ENCODE peak calls at places on chromosome 2, in eight cellular contexts. B is activated T-helper 1 cell treated with anti-CD3 and anti-CD28 coated beads, Interleukin-2, amount 50 U/mL, for 16 hours; I is NK-92 treated with Interleukin-12 subunit alpha and Interleukin-12 subunit beta, amount 100 ng/mL, for 24 hours; F is C1 segment of cervical spinal cord; Y is mucosa of gallbladder; Q is body of pancreas; M is smooth muscle cell of the brain vasculature; G is activated gamma-delta T cell treated with anti-CD3 and anti-CD28 coated beads, Interleukin-2, amount 50 U/mL, for 16 hours. U is an unnamed sample.

GRCh38 chr2:209536363-209536762 is 112.5 kb downstream of the MAP2 start:
- DNase-seq in B (no peak), I (no peak), F (no peak), Y (no peak), Q (no peak), M (no peak), G (no peak), U (no peak)

GRCh38 chr2:223169830-223170605 is 118.0 kb downstream of the KCNE4 start:
- DNase-seq in B (no peak), I (no peak), F (no peak), Y (no peak), Q (no peak), M (no peak), G (no peak), U (no peak)

GRCh38 chr2:227821043-227821942 is 7.7 kb downstream of the CCL20 start:
- DNase-seq in B (no peak), I (no peak), F (no peak), Y (peak; percentile 84), Q (no peak), M (no peak), G (no peak), U (no peak)

GRCh38 chr2:234679766-234680687 is 183.1 kb upstream of the ARL4C start:
- DNase-seq in B (no peak), I (no peak), F (no peak), Y (peak; percentile 55), Q (peak; percentile 59), M (peak; percentile 40), G (no peak), U (no peak)

GRCh38 chr2:212958133-212958532 is 193.3 kb downstream of the IKZF2 start:
- DNase-seq in B (no peak), I (no peak), F (no peak), Y (no peak), Q (no peak), M (no peak), G (no peak), U (no peak)

GRCh38 chr2:28325567-28326468 is 66.8 kb upstream of the FOSL2 start:
- DNase-seq in B (no peak), I (no peak), F (no peak), Y (no peak), Q (no peak), M (no peak), G (no peak), U (peak; percentile 13)

GRCh38 chr2:64787698-64788097 is 134.0 kb upstream of the SERTAD2 start:
- DNase-seq in B (no peak), I (no peak), F (no peak), Y (no peak), Q (no peak), M (no peak), G (no peak), U (no peak)

GRCh38 chr2:215556979-215557378 is 121.1 kb upstream of the FN1 start:
- DNase-seq in B (no peak), I (no peak), F (no peak), Y (no peak), Q (no peak), M (no peak), G (no peak), U (no peak)

U was measured in DND-41.